ENCODE peak calls at places on chromosomes 2 and 18, in seven cellular contexts. Y, A, L, K, Z, I and G are unnamed samples.

GRCh38 chr18:32300914-32301313 is 111.1 kb downstream of the MEP1B start:
- DNase-seq in Y (no peak), A (no peak), L (no peak), K (no peak), Z (no peak), I (no peak), G (no peak)

GRCh38 chr18:58046794-58047555 is 2.9 kb downstream of the NEDD4L start:
- DNase-seq in Y (no peak), A (no peak), L (no peak), K (no peak), Z (no peak), I (no peak), G (no peak)

GRCh38 chr2:165239826-165240618 is 808 bp downstream of the SCN2A start:
- DNase-seq in Y (no peak), A (no peak), L (no peak), K (no peak), Z (no peak), I (no peak), G (no peak)

GRCh38 chr2:237282568-237283128 is 131.3 kb downstream of the COL6A3 start:
- DNase-seq in Y (no peak), A (no peak), L (no peak), K (no peak), Z (no peak), I (no peak), G (no peak)

GRCh38 chr2:200616656-200617055 is 30.8 kb downstream of the AOX1 start:
- DNase-seq in Y (no peak), A (no peak), L (no peak), K (no peak), Z (no peak), I (no peak), G (no peak)

GRCh38 chr2:204361738-204362137 is 183.5 kb upstream of the PARD3B start:
- DNase-seq in Y (no peak), A (no peak), L (no peak), K (no peak), Z (no peak), I (no peak), G (no peak)

GRCh38 chr2:103615706-103616105 is 853.9 kb downstream of the TMEM182 start:
- DNase-seq in Y (no peak), A (no peak), L (no peak), K (no peak), Z (no peak), I (no peak), G (no peak)

GRCh38 chr2:156423674-156424282 is 12.4 kb upstream of the GPD2 start:
- DNase-seq in Y (no peak), A (no peak), L (no peak), K (no peak), Z (no peak), I (no peak), G (no peak)

GRCh38 chr2:139836769-139837168 is 1056.6 kb upstream of the NXPH2 start:
- DNase-seq in Y (no peak), A (no peak), L (no peak), K (no peak), Z (no peak), I (no peak), G (no peak)

GRCh38 chr2:170585067-170585466 is 130.1 kb upstream of the SP5 start:
- DNase-seq in Y (no peak), A (no peak), L (no peak), K (no peak), Z (no peak), I (no peak), G (no peak)

GRCh38 chr18:62324917-62325805 is at the start of gene TNFRSF11A:
- DNase-seq in Y (no peak), A (peak), L (peak), K (peak), Z (peak), I (no peak), G (no peak)

GRCh38 chr2:176566936-176567335 is 297.7 kb downstream of the MTX2 start:
- DNase-seq in Y (no peak), A (no peak), L (no peak), K (no peak), Z (no peak), I (no peak), G (no peak)

GRCh38 chr18:79905389-79905911 is 46.0 kb downstream of the SLC66A2 start:
- DNase-seq in Y (peak), A (no peak), L (no peak), K (no peak), Z (peak), I (no peak), G (no peak)

GRCh38 chr2:232340171-232340935 is 38.2 kb upstream of the ALPP start:
- DNase-seq in Y (no peak), A (no peak), L (no peak), K (no peak), Z (peak), I (no peak), G (no peak)

GRCh38 chr18:61400016-61400630 is 66.9 kb downstream of the CDH20 start:
- DNase-seq in Y (no peak), A (no peak), L (no peak), K (no peak), Z (no peak), I (peak), G (no peak)

GRCh38 chr18:66346833-66347595 is 256.9 kb downstream of the CDH19 start:
- DNase-seq in Y (no peak), A (no peak), L (no peak), K (no peak), Z (no peak), I (no peak), G (no peak)